ENCODE peak calls at places on chromosomes 12 and 14, in ten cellular contexts. X is mammary epithelial cell; E is neural crest cell; K is HepG2; N is osteocyte; J is RWPE1; P is endothelial cell; O is CD8-positive, alpha-beta T cell; R is bronchial epithelial cell; Q is PC-9. Z is an unnamed sample.

GRCh38 chr12:104303538-104304151 is at the start of gene EID3:
- DNase-seq in X (peak), E (peak), K (no peak), N (peak), J (peak), P (peak), O (peak), R (peak), Q (peak), Z (peak)

GRCh38 chr14:89391123-89391522 is 25.9 kb downstream of the FOXN3 start:
- DNase-seq in X (no peak), E (no peak), K (peak), N (no peak), J (no peak), P (no peak), O (no peak), R (no peak), Q (no peak), Z (no peak)

GRCh38 chr12:79674629-79675028 is 16.1 kb downstream of the PAWR start:
- DNase-seq in X (peak), E (no peak), K (no peak), N (no peak), J (no peak), P (no peak), O (no peak), R (peak), Q (peak), Z (no peak)

GRCh38 chr14:21268612-21269251 is 510 bp downstream of the HNRNPC start:
- DNase-seq in X (peak), E (peak), K (peak), N (peak), J (no peak), P (peak), O (no peak), R (peak), Q (no peak), Z (no peak)

GRCh38 chr14:68143341-68143807 is 323.8 kb downstream of the RAD51B start:
- DNase-seq in X (no peak), E (no peak), K (no peak), N (no peak), J (no peak), P (no peak), O (no peak), R (no peak), Q (no peak), Z (no peak)

GRCh38 chr12:102539651-102540553 is 59.5 kb upstream of the IGF1 start:
- DNase-seq in X (no peak), E (no peak), K (peak), N (no peak), J (peak), P (no peak), O (no peak), R (peak), Q (peak), Z (no peak)

GRCh38 chr14:100731011-100731670 is 4.4 kb downstream of the DLK1 start:
- DNase-seq in X (no peak), E (no peak), K (no peak), N (no peak), J (no peak), P (no peak), O (no peak), R (no peak), Q (no peak), Z (no peak)

GRCh38 chr14:94773682-94774211 is 3.8 kb upstream of the GSC start:
- DNase-seq in X (no peak), E (no peak), K (no peak), N (no peak), J (no peak), P (peak), O (no peak), R (no peak), Q (no peak), Z (no peak)

GRCh38 chr12:120914794-120915193 is 10.6 kb upstream of the SPPL3 start:
- DNase-seq in X (peak), E (no peak), K (no peak), N (no peak), J (peak), P (no peak), O (no peak), R (peak), Q (no peak), Z (no peak)

GRCh38 chr12:7352661-7353060 is 48.8 kb downstream of the ACSM4 start:
- DNase-seq in X (no peak), E (no peak), K (no peak), N (no peak), J (no peak), P (no peak), O (no peak), R (no peak), Q (no peak), Z (no peak)

GRCh38 chr14:66330916-66331315 is 155.3 kb upstream of the CCDC196 start:
- DNase-seq in X (peak), E (no peak), K (no peak), N (no peak), J (no peak), P (no peak), O (no peak), R (peak), Q (no peak), Z (no peak)

GRCh38 chr14:29236848-29237247 is 470.3 kb downstream of the FOXG1 start:
- DNase-seq in X (no peak), E (no peak), K (no peak), N (no peak), J (peak), P (no peak), O (no peak), R (peak), Q (no peak), Z (no peak)

GRCh38 chr14:100711117-100711462 is 15.6 kb upstream of the DLK1 start:
- DNase-seq in X (no peak), E (no peak), K (no peak), N (no peak), J (no peak), P (no peak), O (no peak), R (no peak), Q (no peak), Z (no peak)

GRCh38 chr12:57454566-57455373 is at the start of gene INHBE:
- DNase-seq in X (no peak), E (no peak), K (peak), N (no peak), J (no peak), P (no peak), O (no peak), R (no peak), Q (no peak), Z (no peak)

GRCh38 chr12:51592034-51592705 is 1.1 kb downstream of the SCN8A start:
- DNase-seq in X (no peak), E (no peak), K (no peak), N (no peak), J (no peak), P (no peak), O (no peak), R (no peak), Q (no peak), Z (no peak)

GRCh38 chr12:109670647-109671046 is 43.0 kb upstream of the FAM222A start:
- DNase-seq in X (no peak), E (no peak), K (no peak), N (no peak), J (no peak), P (no peak), O (no peak), R (no peak), Q (no peak), Z (no peak)

GRCh38 chr12:50597200-50598195 is 92.7 kb downstream of the DIP2B start:
- DNase-seq in X (peak), E (no peak), K (no peak), N (peak), J (peak), P (no peak), O (no peak), R (peak), Q (no peak), Z (no peak)

GRCh38 chr14:23321572-23322547 is 603 bp downstream of the PABPN1 start:
- DNase-seq in X (peak), E (peak), K (peak), N (peak), J (peak), P (peak), O (no peak), R (peak), Q (no peak), Z (no peak)

GRCh38 chr12:128190614-128191013 is 76.4 kb upstream of the TMEM132C start:
- DNase-seq in X (no peak), E (peak), K (no peak), N (no peak), J (no peak), P (no peak), O (no peak), R (no peak), Q (no peak), Z (no peak)

GRCh38 chr12:84910549-84911241 is 1.9 kb downstream of the SLC6A15 start:
- DNase-seq in X (peak), E (peak), K (no peak), N (no peak), J (no peak), P (peak), O (no peak), R (no peak), Q (no peak), Z (no peak)

GRCh38 chr12:1553987-1554982 is 40.1 kb downstream of the FBXL14 start:
- DNase-seq in X (no peak), E (no peak), K (no peak), N (no peak), J (no peak), P (no peak), O (no peak), R (no peak), Q (peak), Z (no peak)

GRCh38 chr14:88852632-88853031 is 28.2 kb downstream of the TTC8 start:
- DNase-seq in X (no peak), E (no peak), K (no peak), N (no peak), J (no peak), P (no peak), O (no peak), R (no peak), Q (no peak), Z (no peak)

GRCh38 chr14:21406213-21406612 is 22.4 kb upstream of the SUPT16H start:
- DNase-seq in X (no peak), E (no peak), K (no peak), N (no peak), J (no peak), P (no peak), O (no peak), R (no peak), Q (no peak), Z (no peak)

GRCh38 chr12:70617450-70617849 is 19.8 kb downstream of the PTPRB start:
- DNase-seq in X (no peak), E (no peak), K (no peak), N (no peak), J (no peak), P (no peak), O (no peak), R (no peak), Q (no peak), Z (no peak)

GRCh38 chr12:31828057-31828456 is 99.2 kb upstream of the AMN1 start:
- DNase-seq in X (no peak), E (no peak), K (no peak), N (peak), J (no peak), P (no peak), O (no peak), R (no peak), Q (no peak), Z (no peak)

GRCh38 chr14:66610154-66610563 is 102.2 kb downstream of the GPHN start:
- DNase-seq in X (no peak), E (no peak), K (peak), N (no peak), J (no peak), P (no peak), O (no peak), R (peak), Q (no peak), Z (no peak)

DNA sequence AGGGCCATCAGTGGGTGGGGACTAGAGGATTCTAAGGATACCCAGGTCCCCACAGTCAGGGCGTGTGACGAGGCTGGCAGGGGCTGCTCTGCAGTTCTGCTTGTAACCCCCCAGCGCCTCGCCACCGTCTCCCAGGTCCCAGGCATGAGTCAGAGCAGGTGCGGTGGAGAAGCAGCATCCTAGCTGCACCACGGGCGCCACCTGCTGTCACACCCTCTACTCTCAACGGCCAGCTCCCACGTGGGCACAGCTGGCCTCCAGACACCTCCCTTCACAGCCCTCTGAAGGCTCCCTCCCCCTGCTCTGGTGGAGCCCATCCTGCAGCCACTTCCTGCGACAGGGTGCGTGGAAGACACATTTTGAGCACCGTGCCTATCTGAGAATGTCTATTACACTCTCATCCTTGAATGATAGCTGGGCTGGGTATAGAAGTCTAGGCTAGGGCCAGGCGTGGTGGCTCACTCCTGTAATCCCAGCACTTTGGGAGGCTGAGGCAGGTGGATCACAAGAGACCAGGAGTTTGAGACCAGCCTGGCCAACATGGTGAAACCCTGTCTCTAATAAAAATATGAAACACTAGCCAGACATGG is 6.9 kb upstream of the NUDT14 start:
- DNase-seq in X (no peak), E (no peak), K (no peak), N (no peak), J (no peak), P (no peak), O (no peak), R (no peak), Q (no peak), Z (no peak)
- TF ChIP-seq CTCF in X (no peak), E (no peak), K (peak), N (no peak), J (no peak), P (no peak), O (no peak), R (peak), Q (peak), Z (no peak)

GRCh38 chr12:65529771-65530435 is 251.4 kb downstream of the MSRB3 start:
- DNase-seq in X (no peak), E (no peak), K (no peak), N (peak), J (no peak), P (no peak), O (no peak), R (no peak), Q (no peak), Z (no peak)
- TF ChIP-seq CTCF in X (no peak), E (no peak), K (no peak), N (no peak), J (no peak), P (no peak), O (no peak), R (no peak), Q (no peak), Z (no peak)

GRCh38 chr12:98725481-98726247 is 80.6 kb downstream of the APAF1 start:
- DNase-seq in X (peak), E (peak), K (peak), N (no peak), J (peak), P (peak), O (no peak), R (peak), Q (no peak), Z (no peak)
- TF ChIP-seq CTCF in X (peak), E (peak), K (peak), N (peak), J (peak), P (no peak), O (no peak), R (peak), Q (peak), Z (no peak)

GRCh38 chr14:76958020-76958965 is 70.2 kb downstream of the IRF2BPL start:
- DNase-seq in X (peak), E (no peak), K (no peak), N (no peak), J (no peak), P (no peak), O (no peak), R (no peak), Q (no peak), Z (no peak)

GRCh38 chr14:76957224-76957881 is 71.2 kb downstream of the IRF2BPL start:
- DNase-seq in X (no peak), E (no peak), K (no peak), N (no peak), J (no peak), P (no peak), O (no peak), R (no peak), Q (peak), Z (no peak)

GRCh38 chr14:76954791-76955190 is 73.7 kb downstream of the IRF2BPL start:
- DNase-seq in X (no peak), E (no peak), K (no peak), N (no peak), J (no peak), P (no peak), O (no peak), R (no peak), Q (no peak), Z (no peak)

GRCh38 chr14:76955575-76956252 is 72.8 kb downstream of the IRF2BPL start:
- DNase-seq in X (peak), E (no peak), K (peak), N (no peak), J (peak), P (no peak), O (peak), R (peak), Q (peak), Z (no peak)

DNA sequence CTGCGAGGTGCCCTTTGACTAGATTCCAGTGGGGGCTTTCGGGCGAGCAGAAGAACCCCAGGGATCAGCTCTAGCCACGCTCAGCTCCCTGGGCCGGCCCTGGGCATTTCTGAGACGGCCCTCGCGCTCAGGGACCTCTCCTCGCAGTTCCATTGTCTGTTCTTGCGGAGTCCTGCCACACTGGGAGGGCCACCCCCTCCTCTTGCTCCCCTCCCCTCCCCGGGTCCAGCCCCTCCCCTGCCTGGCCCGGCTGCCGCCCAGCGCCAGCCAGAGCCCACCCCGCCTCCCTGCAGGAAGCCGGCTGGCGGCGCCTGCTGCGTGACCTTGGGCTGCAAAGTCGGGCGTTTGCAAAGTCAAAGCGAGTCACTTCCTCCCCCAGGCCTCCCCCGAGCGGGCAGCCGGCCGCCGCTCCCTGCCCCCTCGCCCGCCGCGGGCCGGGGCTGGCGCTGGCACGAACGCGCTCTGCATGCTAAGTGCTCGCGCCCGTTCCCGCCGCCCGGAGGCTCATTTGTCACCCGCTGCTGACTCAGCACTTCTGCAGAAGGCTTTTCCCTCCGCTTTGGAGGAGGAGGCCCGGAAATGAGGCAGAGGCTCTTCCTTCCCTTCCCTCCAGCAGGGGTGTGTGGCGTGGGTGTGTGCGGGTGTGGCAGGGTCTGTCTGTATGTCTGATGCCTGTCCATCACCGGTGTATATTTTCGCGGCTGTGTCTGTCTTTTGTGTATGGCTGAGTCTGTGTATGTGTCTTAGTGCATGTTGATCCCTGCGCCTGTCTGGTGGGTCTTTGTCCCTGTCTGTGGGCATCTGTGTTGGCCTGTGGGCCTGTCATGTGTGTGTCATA is 72.0 kb downstream of the IRF2BPL start:
- DNase-seq in X (peak), E (peak), K (peak), N (peak), J (peak), P (peak), O (peak), R (peak), Q (peak), Z (peak)
- TF ChIP-seq CTCF in X (no peak), E (no peak), K (peak), N (no peak), J (no peak), P (no peak), O (no peak), R (peak), Q (no peak), Z (no peak)

GRCh38 chr12:105319691-105320209 is 10.7 kb upstream of the C12orf75 start:
- DNase-seq in X (no peak), E (no peak), K (no peak), N (no peak), J (no peak), P (no peak), O (no peak), R (no peak), Q (no peak), Z (no peak)

GRCh38 chr12:105317453-105317852 is 13.0 kb upstream of the C12orf75 start:
- DNase-seq in X (peak), E (no peak), K (no peak), N (no peak), J (no peak), P (no peak), O (no peak), R (no peak), Q (no peak), Z (no peak)

GRCh38 chr12:105316931-105317330 is 13.6 kb upstream of the C12orf75 start:
- DNase-seq in X (no peak), E (no peak), K (no peak), N (no peak), J (no peak), P (no peak), O (no peak), R (no peak), Q (no peak), Z (no peak)

GRCh38 chr12:105318651-105319483 is 11.6 kb upstream of the C12orf75 start:
- DNase-seq in X (no peak), E (no peak), K (no peak), N (no peak), J (no peak), P (no peak), O (no peak), R (no peak), Q (no peak), Z (no peak)

DNA sequence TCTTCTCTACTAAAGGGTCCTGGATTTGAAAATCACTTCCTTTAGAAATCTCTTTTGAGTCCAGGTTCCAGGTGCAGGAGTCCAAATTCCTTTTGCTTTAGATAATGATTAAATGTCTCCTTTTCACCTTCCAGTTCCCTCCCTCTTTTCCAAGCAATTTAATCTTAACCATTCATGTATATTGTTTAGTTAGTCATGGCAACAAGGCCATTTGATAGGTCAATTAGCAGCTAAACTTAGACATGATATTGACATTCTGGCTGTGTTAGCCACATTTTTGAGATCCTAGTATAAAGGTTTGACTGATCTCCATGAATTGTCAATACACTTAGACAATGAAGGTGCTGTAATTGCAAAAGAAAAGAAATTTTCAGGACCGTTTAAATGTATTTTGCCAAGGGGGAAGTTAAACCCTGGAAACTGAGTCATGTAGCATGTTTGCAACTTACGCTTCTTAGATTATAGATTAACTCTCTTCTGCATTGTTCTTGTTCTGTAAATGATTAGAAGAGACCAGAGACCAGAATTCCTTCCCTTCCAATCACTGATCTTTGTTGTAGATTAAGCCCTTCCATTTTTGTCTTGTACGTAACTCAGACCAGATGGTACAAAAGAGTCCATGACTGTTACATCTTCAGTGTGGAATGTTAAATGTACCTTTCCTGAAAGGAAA is 12.4 kb upstream of the C12orf75 start:
- DNase-seq in X (no peak), E (no peak), K (peak), N (no peak), J (no peak), P (no peak), O (no peak), R (peak), Q (no peak), Z (no peak)
- TF ChIP-seq CTCF in X (no peak), E (no peak), K (no peak), N (no peak), J (no peak), P (no peak), O (no peak), R (no peak), Q (no peak), Z (no peak)

DNA sequence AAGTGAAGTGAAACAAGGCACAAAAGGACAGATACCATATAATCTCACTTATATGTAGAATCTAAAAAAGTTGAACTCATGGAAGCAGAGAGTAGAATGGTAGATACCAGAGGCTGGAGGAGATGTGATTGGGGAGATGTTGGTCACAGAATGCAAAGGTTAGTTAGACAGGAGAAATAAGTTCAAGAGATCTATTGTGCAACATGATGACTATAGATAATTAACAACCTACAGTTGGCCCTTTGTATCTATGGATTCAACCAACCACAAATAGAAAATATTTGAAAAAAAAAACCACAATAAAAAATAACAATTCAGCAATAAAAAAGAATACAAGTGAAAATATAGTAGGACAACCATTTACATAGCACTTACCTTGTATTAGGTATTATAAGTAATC is 19.3 kb downstream of the CRADD start:
- DNase-seq in X (no peak), E (no peak), K (no peak), N (no peak), J (no peak), P (no peak), O (no peak), R (no peak), Q (no peak), Z (no peak)
- TF ChIP-seq CTCF in X (no peak), E (no peak), K (no peak), N (no peak), J (no peak), P (no peak), O (no peak), R (no peak), Q (no peak), Z (no peak)

GRCh38 chr14:104135121-104135903 is 3.1 kb upstream of the KIF26A start:
- DNase-seq in X (no peak), E (peak), K (peak), N (no peak), J (peak), P (peak), O (no peak), R (peak), Q (no peak), Z (no peak)
- TF ChIP-seq CTCF in X (no peak), E (peak), K (peak), N (peak), J (no peak), P (peak), O (no peak), R (peak), Q (no peak), Z (no peak)